ENCODE peak calls at places on chromosomes 4 and X, in four cellular contexts. G, Q, J and B are unnamed samples.

GRCh38 chr4:114302472-114302871 is 296.1 kb upstream of the UGT8 start:
- DNase-seq in G (no peak), Q (no peak), J (no peak), B (no peak)

GRCh38 chrX:132875705-132876508 is 82.5 kb downstream of the HS6ST2 start:
- DNase-seq in G (no peak), Q (no peak), J (no peak), B (no peak)

GRCh38 chrX:1093112-1093511 is 119.3 kb downstream of the CRLF2 start:
- DNase-seq in G (no peak), Q (no peak), J (no peak), B (no peak)

GRCh38 chr4:65416875-65417274 is 253.4 kb downstream of the EPHA5 start:
- DNase-seq in G (no peak), Q (no peak), J (no peak), B (no peak)

GRCh38 chr4:83010522-83011318 is at the start of gene LIN54:
- DNase-seq in G (peak), Q (peak), J (peak), B (peak)

GRCh38 chrX:154298312-154298711 is 2.7 kb downstream of the TKTL1 start:
- DNase-seq in G (no peak), Q (no peak), J (no peak), B (no peak)

GRCh38 chr4:53019485-53020382 is 157.6 kb downstream of the RASL11B start:
- DNase-seq in G (no peak), Q (no peak), J (no peak), B (no peak)

GRCh38 chr4:79298027-79298426 is 27.8 kb downstream of the NAA11 start:
- DNase-seq in G (no peak), Q (no peak), J (no peak), B (no peak)

GRCh38 chr4:129751646-129752045 is 655.7 kb downstream of the C4orf33 start:
- DNase-seq in G (no peak), Q (no peak), J (no peak), B (no peak)

GRCh38 chr4:6992728-6993655 is 50.2 kb upstream of the TADA2B start:
- DNase-seq in G (no peak), Q (no peak), J (no peak), B (no peak)

GRCh38 chr4:149140841-149141240 is 674.8 kb downstream of the IQCM start:
- DNase-seq in G (no peak), Q (no peak), J (no peak), B (no peak)

GRCh38 chr4:173333658-173334084 is 487 bp downstream of the HMGB2 start:
- DNase-seq in G (peak), Q (peak), J (peak), B (no peak)

DNA sequence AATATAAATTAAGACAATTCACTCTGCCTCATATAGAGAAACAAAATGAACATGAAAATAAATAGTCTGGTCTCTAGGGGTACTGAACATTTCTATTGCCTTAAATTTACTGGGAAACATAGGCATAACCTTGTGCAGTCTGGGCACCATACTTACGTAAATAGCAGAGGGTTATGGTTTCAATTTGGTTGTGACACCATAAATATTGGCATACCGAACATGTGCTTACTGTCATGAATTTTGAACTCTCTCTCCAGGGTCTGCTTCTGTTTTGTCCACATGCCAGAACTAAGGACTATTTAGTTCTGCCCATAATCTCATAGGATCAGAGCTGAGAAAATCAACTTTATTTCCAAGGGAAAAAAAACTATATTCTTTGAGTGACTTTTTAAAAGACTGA is 17.6 kb downstream of the PDGFC start:
- DNase-seq in G (no peak), Q (no peak), J (no peak), B (no peak)
- H3K4me3 ChIP-seq in G (no peak), Q (no peak), J (no peak), B (peak)

DNA sequence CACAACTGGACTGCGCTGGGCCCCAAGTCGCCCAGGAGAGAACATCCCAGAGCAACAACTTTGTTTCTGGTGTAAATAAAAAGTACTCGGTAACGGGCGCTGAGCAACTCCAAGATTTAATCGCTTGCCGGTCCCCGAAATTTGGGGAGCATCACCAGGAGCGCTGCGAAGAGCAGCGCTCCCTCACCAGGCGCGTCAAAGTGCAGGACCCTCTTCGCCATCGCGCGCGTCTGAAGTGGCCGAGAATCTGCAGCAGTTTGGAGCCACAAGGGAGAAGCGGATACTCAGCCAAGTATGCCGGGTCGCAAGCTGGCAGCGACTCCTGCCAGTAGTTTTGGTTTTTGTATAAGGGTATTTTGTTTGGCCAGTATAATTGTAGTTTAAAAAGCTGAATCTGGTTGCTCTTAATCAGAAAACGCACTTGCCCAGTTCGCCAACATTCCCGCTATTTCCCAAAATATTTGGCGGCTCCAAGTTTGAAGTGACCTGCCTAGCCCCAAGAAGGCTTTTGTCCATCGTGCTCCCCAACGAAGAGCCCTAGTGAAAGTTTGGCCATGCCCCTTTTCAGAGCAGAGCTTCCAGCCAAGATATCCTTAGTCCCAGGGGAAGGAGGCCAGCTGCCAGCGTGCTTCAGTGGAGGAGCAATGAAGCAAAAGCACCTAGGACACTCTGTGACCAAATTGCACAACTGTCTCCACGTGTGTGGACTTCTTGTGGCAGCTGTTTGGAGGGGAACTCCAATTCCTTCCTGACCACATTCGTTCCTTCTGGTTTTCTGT is 557 bp upstream of the KDR start:
- DNase-seq in G (no peak), Q (peak), J (peak), B (peak)
- H3K27ac ChIP-seq in G (no peak), Q (no peak), J (no peak), B (peak)

GRCh38 chr4:84683065-84683464 is 100.1 kb downstream of the CDS1 start:
- DNase-seq in G (no peak), Q (no peak), J (no peak), B (no peak)

GRCh38 chr4:84680956-84681355 is 98.0 kb downstream of the CDS1 start:
- DNase-seq in G (no peak), Q (no peak), J (no peak), B (no peak)

GRCh38 chr4:84683486-84683885 is 100.6 kb downstream of the CDS1 start:
- DNase-seq in G (no peak), Q (no peak), J (no peak), B (no peak)

GRCh38 chr4:84678976-84679744 is 96.2 kb downstream of the CDS1 start:
- DNase-seq in G (no peak), Q (no peak), J (peak), B (no peak)

DNA sequence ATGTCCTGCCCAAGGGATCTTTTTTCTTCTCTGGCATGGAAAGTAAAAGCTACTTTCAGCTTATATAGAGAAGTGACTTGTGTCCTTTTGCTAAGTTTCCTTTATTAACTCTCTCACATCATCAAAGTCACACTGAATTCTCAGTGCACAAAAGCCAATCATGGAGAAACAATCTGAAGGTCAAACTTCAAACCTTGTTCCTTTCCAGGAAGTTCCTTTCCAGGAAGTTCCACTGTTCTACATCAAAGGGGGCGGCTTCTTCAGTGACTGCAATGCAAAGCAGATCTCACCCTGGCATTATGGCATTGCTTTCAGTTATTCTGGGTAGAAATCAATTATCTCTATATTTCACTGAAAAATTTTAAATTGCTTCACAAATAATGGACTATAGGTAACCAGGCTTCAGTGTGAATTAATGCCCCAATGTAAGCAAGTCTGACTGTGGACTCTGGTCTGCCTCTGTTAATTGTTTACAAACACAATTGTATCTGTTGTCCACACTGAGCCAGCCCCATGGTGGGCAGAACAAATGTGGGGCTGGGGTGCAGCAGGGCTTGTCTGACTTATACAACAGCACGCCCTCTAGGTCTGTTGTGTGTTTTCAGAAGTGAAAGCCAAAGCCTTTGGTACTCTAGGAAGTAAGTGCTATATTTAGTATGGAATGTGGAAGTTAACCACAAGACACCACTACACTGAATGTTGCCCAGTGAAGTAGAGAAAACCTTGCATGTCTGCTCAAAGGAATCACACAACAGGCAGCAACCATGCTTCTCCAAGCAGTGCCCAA is 98.8 kb downstream of the CDS1 start:
- DNase-seq in G (no peak), Q (peak), J (no peak), B (no peak)
- TF ChIP-seq CTCF in G (no peak), Q (peak), J (no peak), B (no peak)

GRCh38 chrX:10832103-10832502 is 211.7 kb upstream of the MID1 start:
- DNase-seq in G (no peak), Q (no peak), J (no peak), B (no peak)
- H3K4me3 ChIP-seq in G (no peak), Q (peak), J (no peak), B (no peak)

GRCh38 chr4:184893836-184894571 is 68.2 kb upstream of the ACSL1 start:
- DNase-seq in G (no peak), Q (no peak), J (no peak), B (no peak)
- H3K27ac ChIP-seq in G (no peak), Q (no peak), J (no peak), B (no peak)

GRCh38 chr4:147839651-147840050 is 107.8 kb downstream of the ARHGAP10 start:
- DNase-seq in G (no peak), Q (no peak), J (no peak), B (no peak)

GRCh38 chr4:147842573-147842972 is 110.7 kb downstream of the ARHGAP10 start:
- DNase-seq in G (no peak), Q (no peak), J (peak), B (no peak)

GRCh38 chr4:147840846-147841732 is 109.2 kb downstream of the ARHGAP10 start:
- DNase-seq in G (no peak), Q (no peak), J (no peak), B (no peak)

GRCh38 chr4:147846318-147847135 is 114.6 kb downstream of the ARHGAP10 start:
- DNase-seq in G (no peak), Q (no peak), J (no peak), B (no peak)

DNA sequence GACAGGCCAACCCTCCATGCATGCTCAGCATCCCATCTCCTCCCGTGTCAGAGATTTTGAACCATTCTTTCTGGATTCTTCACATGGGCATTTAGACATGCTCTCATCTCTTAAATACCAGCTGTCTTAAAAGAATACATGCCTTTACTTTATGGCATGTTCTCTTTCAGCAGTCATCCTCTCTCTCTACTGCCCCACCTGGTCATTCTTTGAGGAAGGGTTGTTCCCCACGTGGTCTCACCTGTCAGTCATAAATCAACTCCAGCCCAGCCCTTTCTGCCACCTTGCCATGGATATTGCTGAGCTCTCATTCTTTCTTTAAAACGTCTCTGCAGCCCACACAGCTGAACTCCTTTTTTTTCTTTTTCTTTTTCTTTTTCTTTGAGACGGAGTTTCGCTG is 111.3 kb downstream of the ARHGAP10 start:
- DNase-seq in G (peak), Q (no peak), J (no peak), B (no peak)
- TF ChIP-seq CTCF in G (peak), Q (peak), J (peak), B (no peak)

DNA sequence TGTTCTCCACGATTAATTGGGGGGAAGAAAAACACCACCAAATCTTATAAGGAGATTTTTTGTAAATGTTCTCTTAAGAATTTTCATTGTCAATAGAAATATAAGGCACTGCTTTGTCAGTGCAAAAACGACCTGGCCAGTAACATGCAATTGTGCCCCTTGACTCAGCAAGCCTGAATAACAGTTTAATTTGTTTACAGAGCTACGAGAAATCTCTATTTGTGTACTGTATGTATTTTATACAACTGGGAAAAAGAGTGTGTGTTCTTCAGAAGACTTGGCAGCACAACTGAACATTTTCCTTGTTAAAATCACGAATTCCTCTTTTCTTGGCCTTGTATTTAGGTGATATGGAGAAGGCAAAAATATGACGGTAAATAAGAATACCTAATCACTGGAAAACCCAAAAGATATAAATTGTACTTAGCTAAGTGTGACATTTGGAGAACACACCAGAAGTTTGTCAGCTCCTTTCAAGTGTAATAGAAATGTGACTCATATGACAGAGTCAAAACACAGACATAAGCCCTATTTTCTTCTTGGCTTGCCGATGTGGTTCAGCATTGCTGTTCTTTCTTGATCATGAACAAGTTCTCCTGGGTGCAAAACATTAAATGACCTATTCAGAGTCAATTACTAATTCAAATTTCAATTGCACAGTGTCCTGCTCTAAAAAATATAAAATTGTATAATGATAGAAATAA is 945.0 kb upstream of the INTU start:
- DNase-seq in G (no peak), Q (no peak), J (no peak), B (no peak)
- H3K4me3 ChIP-seq in G (no peak), Q (no peak), J (no peak), B (no peak)

GRCh38 chr4:152325831-152326230 is 210.1 kb downstream of the FBXW7 start:
- DNase-seq in G (no peak), Q (no peak), J (no peak), B (no peak)
- H3K27ac ChIP-seq in G (no peak), Q (no peak), J (no peak), B (no peak)